ENCODE peak calls at places on chromosomes 7 and 10, in six cellular contexts. L is heart left ventricle; Y is CD8-positive, alpha-beta T cell; Z is psoas muscle; N is heart right ventricle; T is upper lobe of right lung. H is an unnamed sample.

GRCh38 chr7:82605247-82605864 is 161.8 kb upstream of the CACNA2D1 start:
- ATAC-seq in N (no peak), T (peak; percentile 61), Y (no peak), Z (no peak), L (no peak), H (no peak)

GRCh38 chr7:84314263-84314662 is 119.7 kb upstream of the SEMA3A start:
- ATAC-seq in Y (no peak), Z (no peak), L (no peak), N (no peak), T (no peak), H (no peak)

GRCh38 chr10:119268428-119268827 is 61.1 kb downstream of the GRK5 start:
- ATAC-seq in T (no peak), L (no peak), N (no peak), Z (no peak), Y (no peak), H (no peak)

GRCh38 chr10:17428096-17428615 is 26.2 kb downstream of the ST8SIA6 start:
- ATAC-seq in T (no peak), Z (no peak), Y (no peak), N (no peak), L (no peak), H (no peak)

GRCh38 chr10:130378556-130379400 is 242.6 kb downstream of the GLRX3 start:
- ATAC-seq in N (no peak), L (no peak), T (no peak), Y (no peak), Z (no peak), H (no peak)

GRCh38 chr7:135272303-135272702 is 38.7 kb downstream of the STRA8 start:
- ATAC-seq in Y (no peak), L (no peak), N (no peak), T (no peak), Z (no peak), H (no peak)

GRCh38 chr7:128447944-128448556 is 7.6 kb upstream of the HILPDA start:
- ATAC-seq in N (no peak), Z (no peak), L (no peak), T (peak; percentile 59), Y (no peak), H (no peak)

GRCh38 chr10:76437011-76437410 is 1005.6 kb downstream of the LRMDA start:
- ATAC-seq in N (peak; percentile 52), T (no peak), L (no peak), Y (no peak), Z (no peak), H (peak; percentile 46)

GRCh38 chr7:39603931-39604330 is 19.4 kb upstream of the RALA start:
- ATAC-seq in Y (no peak), Z (no peak), L (no peak), T (no peak), N (no peak), H (no peak)

GRCh38 chr10:44014644-44015250 is 366.1 kb upstream of the ZNF32 start:
- ATAC-seq in L (no peak), Y (no peak), Z (no peak), T (no peak), N (no peak), H (no peak)

GRCh38 chr10:93711891-93712290 is 9.5 kb upstream of the FRA10AC1 start:
- ATAC-seq in Y (no peak), N (no peak), L (no peak), T (no peak), Z (no peak), H (no peak)

GRCh38 chr7:56062382-56062781 is 1.7 kb upstream of the SUMF2 start:
- ATAC-seq in Z (no peak), L (no peak), T (no peak), N (no peak), Y (no peak), H (no peak)

GRCh38 chr10:90859321-90859751 is 1.5 kb upstream of the HTR7 start:
- ATAC-seq in Y (no peak), N (no peak), Z (no peak), T (no peak), L (no peak), H (no peak)

GRCh38 chr7:42939457-42940240 is 7.5 kb downstream of the MRPL32 start:
- ATAC-seq in Z (no peak), Y (no peak), L (no peak), T (no peak), N (no peak), H (no peak)

GRCh38 chr10:667096-667495 is 22.4 kb downstream of the DIP2C start:
- ATAC-seq in Y (no peak), L (no peak), T (no peak), Z (peak; percentile 35), N (no peak), H (no peak)

GRCh38 chr7:47775238-47775637 is 173.0 kb downstream of the PKD1L1 start:
- ATAC-seq in T (no peak), Y (no peak), Z (no peak), N (no peak), L (no peak), H (no peak)

GRCh38 chr7:148153611-148154010 is 437.0 kb upstream of the C7orf33 start:
- ATAC-seq in N (peak; percentile 98), Y (no peak), L (peak; percentile 98), Z (peak; percentile 41), T (peak; percentile 89), H (peak; percentile 51)

GRCh38 chr7:148337566-148337965 is 253.0 kb upstream of the C7orf33 start:
- ATAC-seq in Y (no peak), N (no peak), Z (no peak), L (no peak), T (no peak), H (no peak)

GRCh38 chr10:123392182-123392930 is 238.2 kb downstream of the BUB3 start:
- ATAC-seq in L (no peak), T (no peak), N (no peak), Z (no peak), Y (no peak), H (no peak)

GRCh38 chr7:518630-519428 is 817 bp downstream of the PDGFA start:
- ATAC-seq in N (peak; percentile 50), Y (peak; percentile 16), T (peak; percentile 75), Z (peak; percentile 69), L (peak; percentile 54), H (peak; percentile 61)

GRCh38 chr7:134084488-134085144 is 42.5 kb upstream of the LRGUK start:
- ATAC-seq in N (no peak), Y (no peak), T (peak; percentile 67), Z (no peak), L (no peak), H (peak; percentile 47)

GRCh38 chr7:22109761-22110160 is 164.1 kb upstream of the CDCA7L start:
- ATAC-seq in L (no peak), T (peak; percentile 80), Z (peak; percentile 59), N (peak; percentile 34), Y (no peak), H (no peak)

GRCh38 chr7:1748076-1748750 is 78.1 kb downstream of the ELFN1 start:
- ATAC-seq in L (no peak), T (no peak), N (no peak), Z (no peak), Y (peak; percentile 68), H (no peak)

GRCh38 chr7:55144955-55145342 is 126.1 kb downstream of the EGFR start:
- ATAC-seq in Z (no peak), N (no peak), T (no peak), Y (no peak), L (no peak), H (no peak)

GRCh38 chr7:1897076-1897860 is 227.2 kb downstream of the ELFN1 start:
- ATAC-seq in L (no peak), Z (no peak), N (no peak), Y (peak; percentile 25), T (no peak), H (no peak)

GRCh38 chr7:137625197-137625596 is 221.6 kb downstream of the DGKI start:
- ATAC-seq in Y (no peak), N (no peak), T (no peak), Z (no peak), L (no peak), H (no peak)

GRCh38 chr10:34760606-34761005 is 54.5 kb downstream of the PARD3 start:
- ATAC-seq in N (peak; percentile 50), Y (no peak), Z (peak; percentile 93), L (no peak), T (no peak), H (no peak)

GRCh38 chr7:100433592-100434296 is 2.6 kb downstream of the PPP1R35 start:
- ATAC-seq in N (no peak), Z (no peak), T (no peak), L (no peak), Y (no peak), H (no peak)
- H3K4me3 ChIP-seq in N (no peak overlapping the region), Z (no peak overlapping the region), T (no peak overlapping the region), L (no peak overlapping the region), Y (no peak overlapping the region), H (no peak overlapping the region)

DNA sequence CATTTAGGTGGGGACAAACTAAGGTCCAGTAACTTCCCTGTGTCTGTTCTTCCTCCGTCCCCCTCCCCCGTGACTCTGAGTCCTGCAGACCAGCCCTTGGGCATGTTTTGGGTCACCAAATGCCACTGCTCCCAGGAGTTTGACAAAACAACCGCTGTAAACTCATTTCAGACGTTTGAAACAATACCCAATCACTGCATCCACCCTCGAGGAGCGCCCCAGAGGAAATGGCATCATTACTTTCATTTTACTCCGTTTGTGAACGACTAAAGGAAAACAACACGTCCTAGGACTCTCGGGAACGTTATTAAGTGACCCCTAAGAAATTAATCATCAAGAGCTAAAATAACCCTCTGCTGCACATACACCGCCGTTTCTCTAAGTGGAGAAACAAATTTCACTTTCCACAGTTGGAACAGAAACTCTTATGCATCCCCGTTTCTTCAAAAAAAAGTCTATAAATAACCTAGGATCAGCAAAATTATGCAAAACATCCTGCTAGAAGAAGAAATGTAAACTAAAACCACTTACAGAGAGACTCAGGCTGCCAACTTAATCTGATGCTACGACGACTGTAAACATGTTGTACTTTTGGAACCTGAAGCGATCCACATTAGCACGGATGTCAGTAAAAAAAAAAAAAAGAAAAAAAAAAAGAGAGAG is 109.9 kb upstream of the EFCAB10 start:
- ATAC-seq in L (peak; percentile 34), T (peak; percentile 33), N (peak; percentile 84), Z (peak; percentile 56), Y (peak; percentile 62), H (peak; percentile 61)
- H3K4me3 ChIP-seq in L (peak overlapping the region; percentile 6), T (peak overlapping the region; percentile 53), N (peak overlapping the region; percentile 44), Z (peak overlapping the region; percentile 69), Y (peak overlapping the region; percentile 72), H (peak overlapping the region; percentile 66)

DNA sequence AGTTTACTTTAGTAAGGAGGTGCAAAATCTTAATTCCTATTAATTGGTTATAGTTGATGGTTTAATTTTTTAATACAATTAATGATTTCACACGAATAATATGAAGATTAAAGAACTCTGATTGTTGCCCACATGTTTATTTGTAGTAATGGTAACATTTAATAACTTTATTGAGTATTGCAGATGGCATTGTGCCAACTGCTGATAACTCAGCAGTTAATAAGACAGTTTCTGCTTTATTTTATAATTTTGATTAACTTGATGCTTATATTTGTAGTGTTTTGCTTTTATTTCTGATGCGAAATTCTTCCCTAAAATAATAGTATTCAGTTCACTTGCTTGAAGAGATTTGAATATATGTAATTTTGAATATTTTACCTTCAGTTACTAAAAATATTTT is 2.8 kb downstream of the DNAJB9 start:
- ATAC-seq in N (no peak), T (no peak), Z (no peak), L (no peak), Y (no peak), H (no peak)
- H3K4me3 ChIP-seq in N (no peak overlapping the region), T (no peak overlapping the region), Z (no peak overlapping the region), L (no peak overlapping the region), Y (no peak overlapping the region), H (no peak overlapping the region)

GRCh38 chr7:102833343-102833742 is 79.5 kb upstream of the LRRC17 start:
- ATAC-seq in T (no peak), N (no peak), Y (no peak), L (no peak), Z (no peak), H (no peak)
- H3K4me3 ChIP-seq in T (no peak overlapping the region), N (no peak overlapping the region), Y (no peak overlapping the region), L (no peak overlapping the region), Z (no peak overlapping the region), H (no peak overlapping the region)